ENCODE peak calls at places on chromosome 12, in seven cellular contexts. Y, N, T, S, X, Q and E are unnamed samples.

GRCh38 chr12:73769337-73769736 is 768.3 kb upstream of the ATXN7L3B start:
- DNase-seq in Q (no peak), S (no peak), Y (no peak), T (no peak), X (no peak), N (no peak), E (no peak)

GRCh38 chr12:114835031-114835430 is 151.1 kb upstream of the TBX3 start:
- DNase-seq in S (no peak), Y (no peak), X (no peak), T (peak; percentile 86), Q (no peak), N (peak; percentile 89), E (no peak)

GRCh38 chr12:65090461-65090860 is 30.6 kb downstream of the WIF1 start:
- DNase-seq in T (no peak), Q (no peak), Y (no peak), S (no peak), X (no peak), N (no peak), E (no peak)

GRCh38 chr12:59084758-59085383 is 164.6 kb upstream of the LRIG3 start:
- DNase-seq in Y (no peak), X (no peak), Q (no peak), N (peak; percentile 64), T (peak; percentile 60), S (peak; percentile 9), E (no peak)

GRCh38 chr12:104790296-104791125 is 167.6 kb downstream of the SLC41A2 start:
- DNase-seq in Q (peak; percentile 47), N (no peak), X (peak; percentile 18), S (peak; percentile 37), T (peak; percentile 31), Y (peak; percentile 75), E (peak; percentile 31)

GRCh38 chr12:76586764-76587395 is 27.3 kb upstream of the OSBPL8 start:
- DNase-seq in Y (no peak), N (peak; percentile 54), X (no peak), T (peak; percentile 83), Q (peak; percentile 2), S (no peak), E (peak; percentile 25)

GRCh38 chr12:79927772-79928474 is 7.0 kb downstream of the PPP1R12A start:
- DNase-seq in X (peak; percentile 38), N (peak; percentile 30), T (peak; percentile 42), Y (no peak), Q (no peak), S (no peak), E (no peak)

GRCh38 chr12:109166371-109166770 is 50.0 kb downstream of the ACACB start:
- DNase-seq in Q (no peak), T (no peak), N (no peak), Y (no peak), S (no peak), X (no peak), E (no peak)

GRCh38 chr12:13816394-13816793 is 165.0 kb downstream of the GRIN2B start:
- DNase-seq in Q (no peak), N (no peak), S (no peak), Y (no peak), T (no peak), X (no peak), E (no peak)

GRCh38 chr12:29081101-29081500 is 68.0 kb upstream of the FAR2 start:
- DNase-seq in N (no peak), Y (no peak), T (no peak), X (no peak), Q (no peak), S (no peak), E (no peak)

GRCh38 chr12:11651785-11652184 is 2.3 kb downstream of the ETV6 start:
- DNase-seq in Y (no peak), Q (no peak), S (no peak), N (no peak), X (no peak), T (peak; percentile 50), E (no peak)

GRCh38 chr12:62787606-62788005 is 147.3 kb downstream of the PPM1H start:
- DNase-seq in Q (no peak), Y (no peak), N (peak; percentile 24), X (no peak), S (no peak), T (peak; percentile 34), E (no peak)

GRCh38 chr12:20282411-20282810 is 85.9 kb upstream of the PDE3A start:
- DNase-seq in X (no peak), T (peak; percentile 36), N (no peak), Y (no peak), Q (no peak), S (no peak), E (no peak)

GRCh38 chr12:54749191-54749818 is 101.1 kb upstream of the DCD start:
- DNase-seq in Q (no peak), T (peak; percentile 73), S (no peak), Y (no peak), X (peak; percentile 13), N (peak; percentile 52), E (peak; percentile 26)

GRCh38 chr12:12983420-12984035 is 16.5 kb downstream of the HEBP1 start:
- DNase-seq in N (peak; percentile 70), S (no peak), T (peak; percentile 80), X (no peak), Y (no peak), Q (no peak), E (peak; percentile 44)

GRCh38 chr12:69151254-69151751 is 88.1 kb upstream of the CPSF6 start:
- DNase-seq in T (peak; percentile 65), X (no peak), Q (no peak), Y (no peak), S (no peak), N (no peak), E (peak; percentile 42)

GRCh38 chr12:64976131-64976530 is 145.0 kb downstream of the WIF1 start:
- DNase-seq in T (no peak), Y (no peak), N (peak; percentile 40), X (no peak), S (no peak), Q (no peak), E (no peak)

GRCh38 chr12:117845271-117845904 is 123.4 kb downstream of the KSR2 start:
- DNase-seq in N (no peak), Q (no peak), X (no peak), S (no peak), Y (no peak), T (no peak), E (no peak)

GRCh38 chr12:53676715-53677611 is 1.1 kb upstream of the ATP5MC2 start:
- DNase-seq in Q (peak; percentile 28), T (peak; percentile 55), S (peak; percentile 18), N (no peak), X (no peak), Y (peak; percentile 62), E (peak; percentile 18)

GRCh38 chr12:101823891-101824290 is 6.9 kb downstream of the GNPTAB start:
- DNase-seq in Y (no peak), T (peak; percentile 43), X (peak; percentile 53), S (no peak), Q (peak; percentile 26), N (peak; percentile 33), E (peak; percentile 20)

GRCh38 chr12:1429980-1430379 is 164.4 kb downstream of the FBXL14 start:
- DNase-seq in T (peak; percentile 65), S (no peak), Q (no peak), X (no peak), Y (no peak), N (peak; percentile 93), E (no peak)

GRCh38 chr12:49893753-49894752 is 9.6 kb downstream of the FAIM2 start:
- DNase-seq in X (no peak), Q (no peak), N (peak; percentile 93), S (no peak), Y (peak; percentile 36), T (peak; percentile 31), E (peak; percentile 64)

GRCh38 chr12:19654630-19655384 is 215.5 kb downstream of the AEBP2 start:
- DNase-seq in N (peak; percentile 78), Q (no peak), X (no peak), T (peak; percentile 59), Y (no peak), S (no peak), E (no peak)

GRCh38 chr12:94731733-94732360 is 81.5 kb upstream of the TMCC3 start:
- DNase-seq in N (no peak), T (no peak), Y (no peak), X (no peak), Q (no peak), S (no peak), E (no peak)

GRCh38 chr12:113424915-113425823 is 3.0 kb downstream of the SDSL start:
- DNase-seq in T (peak; percentile 76), Y (peak; percentile 69), S (peak; percentile 54), N (peak; percentile 45), Q (peak; percentile 51), X (peak; percentile 24), E (peak; percentile 49)

GRCh38 chr12:96054262-96054645 is 18.9 kb upstream of the LTA4H start:
- DNase-seq in N (no peak), T (no peak), Y (no peak), Q (no peak), S (no peak), X (no peak), E (no peak)

GRCh38 chr12:70332236-70332635 is 33.9 kb upstream of the KCNMB4 start:
- DNase-seq in T (no peak), X (no peak), S (no peak), N (no peak), Y (no peak), Q (no peak), E (no peak)

GRCh38 chr12:117674313-117674712 is 294.5 kb downstream of the KSR2 start:
- DNase-seq in Q (no peak), X (no peak), T (no peak), N (peak; percentile 71), S (no peak), Y (no peak), E (no peak)

GRCh38 chr12:124698211-124698997 is 131.0 kb upstream of the NCOR2 start:
- DNase-seq in Y (no peak), Q (no peak), X (no peak), T (no peak), N (no peak), S (no peak), E (no peak)

GRCh38 chr12:68873316-68873715 is 59.7 kb downstream of the CPM start:
- DNase-seq in S (no peak), X (no peak), Q (no peak), N (no peak), T (no peak), Y (no peak), E (no peak)

GRCh38 chr12:89351489-89352241 is 636 bp downstream of the DUSP6 start:
- DNase-seq in N (peak; percentile 46), S (peak; percentile 34), Q (peak; percentile 39), T (peak; percentile 52), Y (peak; percentile 74), X (peak; percentile 19), E (no peak)